ENCODE peak calls at places on chromosomes 4 and X, in seven cellular contexts. One of them, this sample, is unnamed.

GRCh38 chr4:123640271-123640670 is 243.7 kb downstream of the SPRY1 start:
- DNase-seq in AG20443: peak; percentile 33
- DNase-seq in KG1: no peak
- DNase-seq in EL: peak; percentile 40
- DNase-seq in endodermal cell: no peak
- DNase-seq in stimulated activated CD4-positive, alpha-beta T cell treated with anti-CD3 and anti-CD28 coated beads, Interleukin-15, amount 100 ng/mL, for 1 hour: no peak
- DNase-seq in suprapubic skin: no peak
- DNase-seq in this sample: no peak

GRCh38 chr4:146330392-146330791 is 116.1 kb downstream of the REELD1 start:
- DNase-seq in AG20443: no peak
- DNase-seq in KG1: no peak
- DNase-seq in EL: peak; percentile 52
- DNase-seq in endodermal cell: no peak
- DNase-seq in stimulated activated CD4-positive, alpha-beta T cell treated with anti-CD3 and anti-CD28 coated beads, Interleukin-15, amount 100 ng/mL, for 1 hour: no peak
- DNase-seq in suprapubic skin: no peak
- DNase-seq in this sample: no peak

GRCh38 chr4:106035204-106035603 is 139.9 kb downstream of the NPNT start:
- DNase-seq in AG20443: no peak
- DNase-seq in KG1: no peak
- DNase-seq in EL: no peak
- DNase-seq in endodermal cell: no peak
- DNase-seq in stimulated activated CD4-positive, alpha-beta T cell treated with anti-CD3 and anti-CD28 coated beads, Interleukin-15, amount 100 ng/mL, for 1 hour: no peak
- DNase-seq in suprapubic skin: no peak
- DNase-seq in this sample: no peak

GRCh38 chr4:85370400-85371032 is 104.4 kb upstream of the ARHGAP24 start:
- DNase-seq in AG20443: peak; percentile 36
- DNase-seq in KG1: peak; percentile 33
- DNase-seq in EL: peak; percentile 47
- DNase-seq in endodermal cell: peak; percentile 71
- DNase-seq in stimulated activated CD4-positive, alpha-beta T cell treated with anti-CD3 and anti-CD28 coated beads, Interleukin-15, amount 100 ng/mL, for 1 hour: no peak
- DNase-seq in suprapubic skin: no peak
- DNase-seq in this sample: peak; percentile 10

GRCh38 chr4:11051181-11051580 is 366.6 kb upstream of the CLNK start:
- DNase-seq in AG20443: no peak
- DNase-seq in KG1: no peak
- DNase-seq in EL: no peak
- DNase-seq in endodermal cell: no peak
- DNase-seq in stimulated activated CD4-positive, alpha-beta T cell treated with anti-CD3 and anti-CD28 coated beads, Interleukin-15, amount 100 ng/mL, for 1 hour: no peak
- DNase-seq in suprapubic skin: no peak
- DNase-seq in this sample: no peak

GRCh38 chr4:1599491-1600210 is 84.5 kb downstream of the FAM53A start:
- DNase-seq in AG20443: no peak
- DNase-seq in KG1: no peak
- DNase-seq in EL: no peak
- DNase-seq in endodermal cell: no peak
- DNase-seq in stimulated activated CD4-positive, alpha-beta T cell treated with anti-CD3 and anti-CD28 coated beads, Interleukin-15, amount 100 ng/mL, for 1 hour: no peak
- DNase-seq in suprapubic skin: peak; percentile 54
- DNase-seq in this sample: no peak

GRCh38 chrX:110359273-110359672 is 625 bp downstream of the RTL9 start:
- DNase-seq in AG20443: no peak
- DNase-seq in KG1: no peak
- DNase-seq in EL: no peak
- DNase-seq in endodermal cell: no peak
- DNase-seq in stimulated activated CD4-positive, alpha-beta T cell treated with anti-CD3 and anti-CD28 coated beads, Interleukin-15, amount 100 ng/mL, for 1 hour: no peak
- DNase-seq in suprapubic skin: no peak
- DNase-seq in this sample: no peak

GRCh38 chr4:121096629-121097028 is 24.3 kb upstream of the NDNF start:
- DNase-seq in AG20443: peak; percentile 36
- DNase-seq in KG1: no peak
- DNase-seq in EL: peak; percentile 19
- DNase-seq in endodermal cell: no peak
- DNase-seq in stimulated activated CD4-positive, alpha-beta T cell treated with anti-CD3 and anti-CD28 coated beads, Interleukin-15, amount 100 ng/mL, for 1 hour: no peak
- DNase-seq in suprapubic skin: no peak
- DNase-seq in this sample: peak; percentile 24

GRCh38 chr4:119041951-119042560 is 93.6 kb upstream of the MYOZ2 start:
- DNase-seq in AG20443: peak; percentile 69
- DNase-seq in KG1: peak; percentile 55
- DNase-seq in EL: peak; percentile 75
- DNase-seq in endodermal cell: peak; percentile 83
- DNase-seq in stimulated activated CD4-positive, alpha-beta T cell treated with anti-CD3 and anti-CD28 coated beads, Interleukin-15, amount 100 ng/mL, for 1 hour: no peak
- DNase-seq in suprapubic skin: no peak
- DNase-seq in this sample: peak; percentile 61

GRCh38 chr4:113114884-113115283 is 65.4 kb downstream of the ANK2 start:
- DNase-seq in AG20443: no peak
- DNase-seq in KG1: no peak
- DNase-seq in EL: no peak
- DNase-seq in endodermal cell: no peak
- DNase-seq in stimulated activated CD4-positive, alpha-beta T cell treated with anti-CD3 and anti-CD28 coated beads, Interleukin-15, amount 100 ng/mL, for 1 hour: no peak
- DNase-seq in suprapubic skin: no peak
- DNase-seq in this sample: no peak

GRCh38 chr4:143026459-143027170 is 158.1 kb upstream of the USP38 start:
- DNase-seq in AG20443: no peak
- DNase-seq in KG1: no peak
- DNase-seq in EL: no peak
- DNase-seq in endodermal cell: no peak
- DNase-seq in stimulated activated CD4-positive, alpha-beta T cell treated with anti-CD3 and anti-CD28 coated beads, Interleukin-15, amount 100 ng/mL, for 1 hour: no peak
- DNase-seq in suprapubic skin: no peak
- DNase-seq in this sample: peak; percentile 11

GRCh38 chr4:99816611-99817309 is at the start of gene DAPP1:
- DNase-seq in AG20443: no peak
- DNase-seq in KG1: peak; percentile 15
- DNase-seq in EL: no peak
- DNase-seq in endodermal cell: peak; percentile 51
- DNase-seq in stimulated activated CD4-positive, alpha-beta T cell treated with anti-CD3 and anti-CD28 coated beads, Interleukin-15, amount 100 ng/mL, for 1 hour: peak; percentile 41
- DNase-seq in suprapubic skin: peak; percentile 73
- DNase-seq in this sample: no peak

GRCh38 chr4:79227896-79228295 is 98.0 kb downstream of the NAA11 start:
- DNase-seq in AG20443: no peak
- DNase-seq in KG1: no peak
- DNase-seq in EL: no peak
- DNase-seq in endodermal cell: no peak
- DNase-seq in stimulated activated CD4-positive, alpha-beta T cell treated with anti-CD3 and anti-CD28 coated beads, Interleukin-15, amount 100 ng/mL, for 1 hour: no peak
- DNase-seq in suprapubic skin: no peak
- DNase-seq in this sample: no peak

GRCh38 chrX:139930923-139931645 is 1.8 kb downstream of the ATP11C start:
- DNase-seq in AG20443: peak; percentile 16
- DNase-seq in KG1: peak; percentile 12
- DNase-seq in EL: peak; percentile 29
- DNase-seq in endodermal cell: peak; percentile 62
- DNase-seq in stimulated activated CD4-positive, alpha-beta T cell treated with anti-CD3 and anti-CD28 coated beads, Interleukin-15, amount 100 ng/mL, for 1 hour: peak; percentile 1
- DNase-seq in suprapubic skin: no peak
- DNase-seq in this sample: peak; percentile 21

GRCh38 chr4:113452868-113453620 is 308.5 kb downstream of the CAMK2D start:
- DNase-seq in AG20443: no peak
- DNase-seq in KG1: no peak
- DNase-seq in EL: no peak
- DNase-seq in endodermal cell: peak; percentile 84
- DNase-seq in stimulated activated CD4-positive, alpha-beta T cell treated with anti-CD3 and anti-CD28 coated beads, Interleukin-15, amount 100 ng/mL, for 1 hour: no peak
- DNase-seq in suprapubic skin: no peak
- DNase-seq in this sample: no peak

GRCh38 chr4:185238261-185238681 is 28.9 kb downstream of the SNX25 start:
- DNase-seq in AG20443: peak; percentile 85
- DNase-seq in KG1: no peak
- DNase-seq in EL: peak; percentile 69
- DNase-seq in endodermal cell: no peak
- DNase-seq in stimulated activated CD4-positive, alpha-beta T cell treated with anti-CD3 and anti-CD28 coated beads, Interleukin-15, amount 100 ng/mL, for 1 hour: no peak
- DNase-seq in suprapubic skin: no peak
- DNase-seq in this sample: peak; percentile 77

GRCh38 chr4:182478475-182478874 is 235.3 kb downstream of the TENM3 start:
- DNase-seq in AG20443: peak; percentile 39
- DNase-seq in KG1: no peak
- DNase-seq in EL: peak; percentile 43
- DNase-seq in endodermal cell: no peak
- DNase-seq in stimulated activated CD4-positive, alpha-beta T cell treated with anti-CD3 and anti-CD28 coated beads, Interleukin-15, amount 100 ng/mL, for 1 hour: no peak
- DNase-seq in suprapubic skin: no peak
- DNase-seq in this sample: peak; percentile 25

GRCh38 chr4:131302108-131302507 is 1847.0 kb upstream of the PCDH10 start:
- DNase-seq in AG20443: no peak
- DNase-seq in KG1: no peak
- DNase-seq in EL: peak; percentile 0
- DNase-seq in endodermal cell: peak; percentile 61
- DNase-seq in stimulated activated CD4-positive, alpha-beta T cell treated with anti-CD3 and anti-CD28 coated beads, Interleukin-15, amount 100 ng/mL, for 1 hour: no peak
- DNase-seq in suprapubic skin: no peak
- DNase-seq in this sample: no peak

GRCh38 chr4:154399259-154399974 is 92.2 kb downstream of the DCHS2 start:
- DNase-seq in AG20443: peak; percentile 52
- DNase-seq in KG1: no peak
- DNase-seq in EL: peak; percentile 22
- DNase-seq in endodermal cell: no peak
- DNase-seq in stimulated activated CD4-positive, alpha-beta T cell treated with anti-CD3 and anti-CD28 coated beads, Interleukin-15, amount 100 ng/mL, for 1 hour: no peak
- DNase-seq in suprapubic skin: no peak
- DNase-seq in this sample: peak; percentile 13

GRCh38 chr4:133149932-133150642 is 993 bp downstream of the PCDH10 start:
- DNase-seq in AG20443: peak; percentile 6
- DNase-seq in KG1: no peak
- DNase-seq in EL: peak; percentile 15
- DNase-seq in endodermal cell: no peak
- DNase-seq in stimulated activated CD4-positive, alpha-beta T cell treated with anti-CD3 and anti-CD28 coated beads, Interleukin-15, amount 100 ng/mL, for 1 hour: no peak
- DNase-seq in suprapubic skin: no peak
- DNase-seq in this sample: no peak

GRCh38 chr4:152820073-152820472 is 40.3 kb downstream of the ARFIP1 start:
- DNase-seq in AG20443: no peak
- DNase-seq in KG1: no peak
- DNase-seq in EL: no peak
- DNase-seq in endodermal cell: no peak
- DNase-seq in stimulated activated CD4-positive, alpha-beta T cell treated with anti-CD3 and anti-CD28 coated beads, Interleukin-15, amount 100 ng/mL, for 1 hour: no peak
- DNase-seq in suprapubic skin: no peak
- DNase-seq in this sample: no peak

GRCh38 chrX:85213792-85214530 is 29.6 kb downstream of the SATL1 start:
- DNase-seq in AG20443: no peak
- DNase-seq in KG1: no peak
- DNase-seq in EL: no peak
- DNase-seq in endodermal cell: no peak
- DNase-seq in stimulated activated CD4-positive, alpha-beta T cell treated with anti-CD3 and anti-CD28 coated beads, Interleukin-15, amount 100 ng/mL, for 1 hour: no peak
- DNase-seq in suprapubic skin: no peak
- DNase-seq in this sample: no peak

GRCh38 chr4:119683518-119683917 is 54.9 kb upstream of the PDE5A start:
- DNase-seq in AG20443: peak; percentile 34
- DNase-seq in KG1: no peak
- DNase-seq in EL: peak; percentile 35
- DNase-seq in endodermal cell: no peak
- DNase-seq in stimulated activated CD4-positive, alpha-beta T cell treated with anti-CD3 and anti-CD28 coated beads, Interleukin-15, amount 100 ng/mL, for 1 hour: no peak
- DNase-seq in suprapubic skin: no peak
- DNase-seq in this sample: peak; percentile 35

GRCh38 chr4:26346203-26346620 is 25.4 kb downstream of the RBPJ start:
- DNase-seq in AG20443: no peak
- DNase-seq in KG1: no peak
- DNase-seq in EL: no peak
- DNase-seq in endodermal cell: peak; percentile 63
- DNase-seq in stimulated activated CD4-positive, alpha-beta T cell treated with anti-CD3 and anti-CD28 coated beads, Interleukin-15, amount 100 ng/mL, for 1 hour: no peak
- DNase-seq in suprapubic skin: no peak
- DNase-seq in this sample: no peak

GRCh38 chr4:186471441-186471840 is 83.9 kb downstream of the MTNR1A start:
- DNase-seq in AG20443: no peak
- DNase-seq in KG1: no peak
- DNase-seq in EL: no peak
- DNase-seq in endodermal cell: no peak
- DNase-seq in stimulated activated CD4-positive, alpha-beta T cell treated with anti-CD3 and anti-CD28 coated beads, Interleukin-15, amount 100 ng/mL, for 1 hour: no peak
- DNase-seq in suprapubic skin: no peak
- DNase-seq in this sample: no peak

GRCh38 chr4:167114416-167114971 is 119.8 kb downstream of the SPOCK3 start:
- DNase-seq in AG20443: no peak
- DNase-seq in KG1: no peak
- DNase-seq in EL: no peak
- DNase-seq in endodermal cell: no peak
- DNase-seq in stimulated activated CD4-positive, alpha-beta T cell treated with anti-CD3 and anti-CD28 coated beads, Interleukin-15, amount 100 ng/mL, for 1 hour: no peak
- DNase-seq in suprapubic skin: no peak
- DNase-seq in this sample: no peak

GRCh38 chr4:120225527-120225926 is 158.9 kb upstream of the MAD2L1 start:
- DNase-seq in AG20443: no peak
- DNase-seq in KG1: no peak
- DNase-seq in EL: no peak
- DNase-seq in endodermal cell: no peak
- DNase-seq in stimulated activated CD4-positive, alpha-beta T cell treated with anti-CD3 and anti-CD28 coated beads, Interleukin-15, amount 100 ng/mL, for 1 hour: no peak
- DNase-seq in suprapubic skin: no peak
- DNase-seq in this sample: no peak

GRCh38 chrX:149993989-149994388 is 55.7 kb upstream of the EOLA2 start:
- DNase-seq in AG20443: no peak
- DNase-seq in KG1: no peak
- DNase-seq in EL: no peak
- DNase-seq in endodermal cell: no peak
- DNase-seq in stimulated activated CD4-positive, alpha-beta T cell treated with anti-CD3 and anti-CD28 coated beads, Interleukin-15, amount 100 ng/mL, for 1 hour: no peak
- DNase-seq in suprapubic skin: no peak
- DNase-seq in this sample: no peak

GRCh38 chr4:76764251-76764650 is 133.7 kb downstream of the SOWAHB start:
- DNase-seq in AG20443: peak; percentile 57
- DNase-seq in KG1: no peak
- DNase-seq in EL: peak; percentile 78
- DNase-seq in endodermal cell: no peak
- DNase-seq in stimulated activated CD4-positive, alpha-beta T cell treated with anti-CD3 and anti-CD28 coated beads, Interleukin-15, amount 100 ng/mL, for 1 hour: no peak
- DNase-seq in suprapubic skin: no peak
- DNase-seq in this sample: no peak

GRCh38 chr4:4791299-4791798 is 68.1 kb upstream of the MSX1 start:
- DNase-seq in AG20443: peak; percentile 54
- DNase-seq in KG1: no peak
- DNase-seq in EL: peak; percentile 17
- DNase-seq in endodermal cell: no peak
- DNase-seq in stimulated activated CD4-positive, alpha-beta T cell treated with anti-CD3 and anti-CD28 coated beads, Interleukin-15, amount 100 ng/mL, for 1 hour: no peak
- DNase-seq in suprapubic skin: no peak
- DNase-seq in this sample: no peak

GRCh38 chr4:26780524-26780923 is 80.1 kb upstream of the STIM2 start:
- DNase-seq in AG20443: no peak
- DNase-seq in KG1: no peak
- DNase-seq in EL: peak; percentile 51
- DNase-seq in endodermal cell: no peak
- DNase-seq in stimulated activated CD4-positive, alpha-beta T cell treated with anti-CD3 and anti-CD28 coated beads, Interleukin-15, amount 100 ng/mL, for 1 hour: no peak
- DNase-seq in suprapubic skin: no peak
- DNase-seq in this sample: no peak

GRCh38 chrX:108307408-108308085 is 130.7 kb downstream of the COL4A6 start:
- DNase-seq in AG20443: no peak
- DNase-seq in KG1: no peak
- DNase-seq in EL: no peak
- DNase-seq in endodermal cell: no peak
- DNase-seq in stimulated activated CD4-positive, alpha-beta T cell treated with anti-CD3 and anti-CD28 coated beads, Interleukin-15, amount 100 ng/mL, for 1 hour: no peak
- DNase-seq in suprapubic skin: no peak
- DNase-seq in this sample: no peak

GRCh38 chrX:45781901-45782553 is 581.4 kb upstream of the DIPK2B start:
- DNase-seq in AG20443: peak; percentile 56
- DNase-seq in KG1: no peak
- DNase-seq in EL: peak; percentile 67
- DNase-seq in endodermal cell: no peak
- DNase-seq in stimulated activated CD4-positive, alpha-beta T cell treated with anti-CD3 and anti-CD28 coated beads, Interleukin-15, amount 100 ng/mL, for 1 hour: no peak
- DNase-seq in suprapubic skin: no peak
- DNase-seq in this sample: peak; percentile 60

GRCh38 chrX:149032449-149032848 is 472.7 kb downstream of the IDS start:
- DNase-seq in AG20443: peak; percentile 18
- DNase-seq in KG1: no peak
- DNase-seq in EL: no peak
- DNase-seq in endodermal cell: no peak
- DNase-seq in stimulated activated CD4-positive, alpha-beta T cell treated with anti-CD3 and anti-CD28 coated beads, Interleukin-15, amount 100 ng/mL, for 1 hour: no peak
- DNase-seq in suprapubic skin: no peak
- DNase-seq in this sample: no peak

GRCh38 chr4:124437853-124438495 is 274.6 kb downstream of the ANKRD50 start:
- DNase-seq in AG20443: no peak
- DNase-seq in KG1: no peak
- DNase-seq in EL: no peak
- DNase-seq in endodermal cell: no peak
- DNase-seq in stimulated activated CD4-positive, alpha-beta T cell treated with anti-CD3 and anti-CD28 coated beads, Interleukin-15, amount 100 ng/mL, for 1 hour: no peak
- DNase-seq in suprapubic skin: no peak
- DNase-seq in this sample: no peak

GRCh38 chr4:105145913-105146285 is 777 bp upstream of the TET2 start:
- DNase-seq in AG20443: no peak
- DNase-seq in KG1: no peak
- DNase-seq in EL: no peak
- DNase-seq in endodermal cell: peak; percentile 71
- DNase-seq in stimulated activated CD4-positive, alpha-beta T cell treated with anti-CD3 and anti-CD28 coated beads, Interleukin-15, amount 100 ng/mL, for 1 hour: no peak
- DNase-seq in suprapubic skin: peak; percentile 64
- DNase-seq in this sample: no peak

GRCh38 chrX:10199212-10199611 is 42.4 kb downstream of the CLCN4 start:
- DNase-seq in AG20443: no peak
- DNase-seq in KG1: peak; percentile 6
- DNase-seq in EL: peak; percentile 29
- DNase-seq in endodermal cell: no peak
- DNase-seq in stimulated activated CD4-positive, alpha-beta T cell treated with anti-CD3 and anti-CD28 coated beads, Interleukin-15, amount 100 ng/mL, for 1 hour: no peak
- DNase-seq in suprapubic skin: no peak
- DNase-seq in this sample: no peak

GRCh38 chr4:18508801-18509200 is 487.2 kb upstream of the LCORL start:
- DNase-seq in AG20443: no peak
- DNase-seq in KG1: no peak
- DNase-seq in EL: no peak
- DNase-seq in endodermal cell: no peak
- DNase-seq in stimulated activated CD4-positive, alpha-beta T cell treated with anti-CD3 and anti-CD28 coated beads, Interleukin-15, amount 100 ng/mL, for 1 hour: no peak
- DNase-seq in suprapubic skin: no peak
- DNase-seq in this sample: no peak

This sample was measured in AG08396.